ENCODE peak calls at places on chromosomes 5 and 9, in seven cellular contexts. C is cardiac muscle cell; S is tibial artery; E is substantia nigra; M is PC-9; Q is CD4-positive, alpha-beta T cell; B is GM23248. W is an unnamed sample.

GRCh38 chr5:154095819-154096380 is 57.1 kb downstream of the MFAP3 start:
- DNase-seq in C (no peak), E (no peak), S (no peak), B (peak), M (no peak), Q (no peak), W (no peak)

GRCh38 chr9:15138357-15138686 is 168.7 kb downstream of the TTC39B start:
- DNase-seq in C (no peak), B (no peak), E (no peak), M (no peak), S (no peak), Q (no peak), W (no peak)

GRCh38 chr9:83030391-83031107 is 32.4 kb downstream of the RASEF start:
- DNase-seq in C (no peak), Q (no peak), M (no peak), E (no peak), B (peak), S (no peak), W (no peak)

GRCh38 chr9:134550584-134550983 is 91.0 kb upstream of the COL5A1 start:
- DNase-seq in M (no peak), E (no peak), B (no peak), Q (no peak), C (no peak), S (no peak), W (no peak)

GRCh38 chr9:93114169-93114983 is 18.4 kb downstream of the CARD19 start:
- DNase-seq in B (no peak), E (no peak), S (peak), Q (no peak), C (no peak), M (peak), W (no peak)

GRCh38 chr5:3837544-3837943 is 241.9 kb downstream of the IRX1 start:
- DNase-seq in Q (no peak), M (no peak), B (no peak), S (no peak), E (no peak), C (no peak), W (no peak)

GRCh38 chr9:136100700-136101614 is 5.9 kb upstream of the NACC2 start:
- DNase-seq in B (no peak), C (no peak), E (no peak), M (peak), Q (no peak), S (no peak), W (no peak)

GRCh38 chr5:139481122-139481533 is 1.4 kb downstream of the STING1 start:
- DNase-seq in Q (peak), S (peak), B (peak), E (no peak), M (peak), C (no peak), W (peak)

GRCh38 chr5:112681481-112681908 is 56.2 kb upstream of the APC start:
- DNase-seq in E (no peak), S (no peak), B (peak), Q (no peak), C (no peak), M (no peak), W (no peak)

GRCh38 chr9:126329476-126330275 is 3.0 kb downstream of the MVB12B start:
- DNase-seq in B (no peak), S (no peak), E (no peak), Q (no peak), C (no peak), M (no peak), W (peak)

GRCh38 chr5:142181547-142182191 is 73.1 kb downstream of the NDFIP1 start:
- DNase-seq in S (no peak), B (no peak), Q (no peak), E (no peak), M (no peak), C (no peak), W (no peak)

GRCh38 chr5:156687514-156687913 is 162.6 kb upstream of the PPP1R2B start:
- DNase-seq in M (no peak), B (no peak), E (no peak), S (no peak), Q (no peak), C (peak), W (no peak)

GRCh38 chr9:121619989-121620673 is 31.3 kb upstream of the DAB2IP start:
- DNase-seq in B (no peak), Q (no peak), C (no peak), E (no peak), M (no peak), S (no peak), W (no peak)

GRCh38 chr9:116153765-116154333 is at the start of gene PAPPA:
- DNase-seq in B (peak), M (no peak), E (no peak), S (no peak), C (no peak), Q (no peak), W (no peak)

GRCh38 chr5:160477266-160477970 is 55.8 kb downstream of the PTTG1 start:
- DNase-seq in B (no peak), S (no peak), M (no peak), Q (no peak), E (no peak), C (no peak), W (no peak)

GRCh38 chr5:53970510-53970909 is 339.9 kb downstream of the ARL15 start:
- DNase-seq in B (peak), C (no peak), E (no peak), S (no peak), M (no peak), Q (no peak), W (no peak)

GRCh38 chr9:2616726-2617377 is 4.7 kb upstream of the VLDLR start:
- DNase-seq in Q (no peak), M (no peak), C (no peak), E (no peak), S (no peak), B (no peak), W (no peak)

GRCh38 chr5:112917453-112918005 is 4.5 kb downstream of the REEP5 start:
- DNase-seq in E (no peak), B (peak), Q (no peak), S (no peak), C (peak), M (no peak), W (no peak)

GRCh38 chr5:143428738-143429420 is 25.4 kb upstream of the NR3C1 start:
- DNase-seq in B (no peak), C (no peak), E (no peak), M (no peak), Q (no peak), S (no peak), W (no peak)

GRCh38 chr9:108854094-108854493 is 1.7 kb downstream of the ACTL7B start:
- DNase-seq in M (no peak), E (no peak), Q (no peak), C (no peak), B (no peak), S (no peak), W (no peak)

GRCh38 chr9:135552698-135553161 is 6.8 kb downstream of the OBP2A start:
- DNase-seq in E (no peak), M (no peak), C (no peak), B (no peak), S (no peak), Q (no peak), W (no peak)

GRCh38 chr5:132369471-132370240 is at the start of gene SLC22A5:
- DNase-seq in B (peak), S (peak), C (peak), Q (peak), E (no peak), M (peak), W (peak)

GRCh38 chr9:37243588-37244345 is 123.4 kb downstream of the ZCCHC7 start:
- DNase-seq in M (no peak), C (no peak), B (no peak), Q (no peak), S (no peak), E (no peak), W (no peak)
- H3K27ac ChIP-seq in M (no peak), C (no peak), B (no peak), Q (no peak), S (no peak), E (no peak), W (no peak)

DNA sequence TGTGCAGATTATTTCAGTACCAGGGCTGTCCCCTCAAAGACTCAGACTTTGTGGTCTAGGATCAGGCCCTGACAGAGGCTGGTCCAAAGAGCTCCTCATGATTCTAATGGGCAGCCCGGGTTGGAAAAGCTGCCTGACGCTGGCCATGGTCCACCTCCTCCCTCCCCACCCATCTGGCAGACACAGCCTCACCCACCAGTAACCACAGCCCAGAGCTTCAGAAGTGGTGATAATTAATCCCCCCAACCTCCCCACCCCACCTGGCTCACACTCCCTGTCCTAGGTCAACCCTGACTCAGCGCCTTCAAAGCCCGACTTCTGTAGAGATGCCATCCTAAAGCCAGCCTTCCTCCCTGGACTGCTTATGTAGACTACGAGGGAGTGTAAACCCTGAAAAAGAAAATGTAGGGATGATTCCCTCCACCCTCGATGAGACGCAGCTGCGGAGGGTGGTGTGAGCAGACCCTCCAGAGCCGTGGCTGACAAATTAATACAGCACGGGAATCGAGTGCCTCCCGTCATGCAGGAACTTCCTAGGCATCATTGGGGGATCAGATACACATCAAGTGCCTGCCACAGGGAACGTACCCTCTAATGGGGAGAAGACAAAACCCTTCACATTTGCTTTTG is 7.0 kb downstream of the UBE2QL1 start:
- DNase-seq in S (no peak), B (no peak), Q (no peak), C (no peak), E (no peak), M (no peak), W (no peak)
- H3K27ac ChIP-seq in S (peak), B (no peak), Q (no peak), C (peak), E (no peak), M (no peak), W (peak)

GRCh38 chr5:78541058-78541624 is 107.4 kb downstream of the LHFPL2 start:
- DNase-seq in M (no peak), S (no peak), C (no peak), B (no peak), Q (no peak), E (no peak), W (no peak)
- H3K27ac ChIP-seq in M (no peak), S (peak), C (peak), B (no peak), Q (no peak), E (peak), W (peak)

GRCh38 chr5:67115238-67115637 is 81.4 kb downstream of the CD180 start:
- DNase-seq in S (no peak), C (no peak), M (no peak), B (no peak), Q (no peak), E (no peak), W (no peak)

GRCh38 chr5:67106626-67107342 is 89.8 kb downstream of the CD180 start:
- DNase-seq in M (no peak), S (no peak), Q (no peak), C (no peak), B (no peak), E (no peak), W (no peak)

GRCh38 chr5:67115804-67116203 is 80.8 kb downstream of the CD180 start:
- DNase-seq in S (no peak), Q (no peak), C (no peak), M (no peak), B (no peak), E (no peak), W (no peak)

GRCh38 chr5:67111779-67112178 is 84.8 kb downstream of the CD180 start:
- DNase-seq in M (no peak), Q (no peak), C (no peak), E (no peak), S (no peak), B (no peak), W (no peak)
- H3K27ac ChIP-seq in M (peak), Q (no peak), C (no peak), E (no peak), S (no peak), B (no peak), W (no peak)

GRCh38 chr9:22374021-22374420 is 72.6 kb upstream of the DMRTA1 start:
- DNase-seq in E (no peak), M (no peak), S (no peak), C (no peak), Q (no peak), B (no peak), W (no peak)
- H3K27ac ChIP-seq in E (no peak), M (no peak), S (no peak), C (no peak), Q (no peak), B (no peak), W (no peak)